ENCODE peak calls at places on chromosomes 1 and 21, in four cellular contexts. H is left ventricle myocardium inferior, F is colonic mucosa, U is heart left ventricle. B is an unnamed sample.

GRCh38 chr1:108043712-108044111 is 78.7 kb upstream of the VAV3 start:
- DNase-seq in H (no peak), F (no peak), U (no peak), B (no peak)

GRCh38 chr1:167416506-167416905 is 101.8 kb downstream of the CD247 start:
- DNase-seq in H (no peak), F (no peak), U (no peak), B (no peak)

GRCh38 chr1:231177971-231178370 is 16.1 kb downstream of the TRIM67 start:
- DNase-seq in H (no peak), F (no peak), U (no peak), B (no peak)

GRCh38 chr1:203599875-203600781 is 26.5 kb upstream of the ATP2B4 start:
- DNase-seq in H (no peak), F (no peak), U (no peak), B (no peak)

GRCh38 chr1:174953657-174954435 is 45.9 kb upstream of the CACYBP start:
- DNase-seq in H (no peak), F (peak), U (no peak), B (no peak)

GRCh38 chr1:208536176-208536575 is 292.0 kb upstream of the PLXNA2 start:
- DNase-seq in H (no peak), F (no peak), U (no peak), B (no peak)

GRCh38 chr1:15955552-15955951 is 20.3 kb downstream of the ZBTB17 start:
- DNase-seq in H (no peak), F (no peak), U (no peak), B (no peak)

GRCh38 chr1:7281821-7282220 is 489.3 kb upstream of the VAMP3 start:
- DNase-seq in H (no peak), F (peak), U (no peak), B (no peak)

GRCh38 chr1:216616425-216616824 is 106.8 kb downstream of the ESRRG start:
- DNase-seq in H (no peak), F (no peak), U (no peak), B (no peak)

GRCh38 chr1:184160236-184160635 is 108.7 kb downstream of the TSEN15 start:
- DNase-seq in H (no peak), F (no peak), U (no peak), B (no peak)

GRCh38 chr1:18234790-18235242 is 127.2 kb downstream of the IGSF21 start:
- DNase-seq in H (no peak), F (peak), U (no peak), B (no peak)

GRCh38 chr1:20119351-20119750 is at the start of gene PLA2G2D:
- DNase-seq in H (no peak), F (no peak), U (no peak), B (no peak)

GRCh38 chr1:88433556-88433955 is 250.5 kb upstream of the PKN2 start:
- DNase-seq in H (no peak), F (no peak), U (no peak), B (no peak)

GRCh38 chr1:5514519-5515183 is 477.6 kb downstream of the NPHP4 start:
- DNase-seq in H (peak), F (peak), U (peak), B (peak)

GRCh38 chr1:158028956-158029355 is 35.5 kb downstream of the KIRREL1 start:
- DNase-seq in H (no peak), F (no peak), U (no peak), B (no peak)

GRCh38 chr1:220880726-220881506 is 1.7 kb downstream of the HLX start:
- DNase-seq in H (peak), F (peak), U (peak), B (no peak)

GRCh38 chr1:20365421-20366075 is 74.9 kb downstream of the VWA5B1 start:
- DNase-seq in H (no peak), F (no peak), U (no peak), B (no peak)

GRCh38 chr1:145926706-145927072 is 595 bp downstream of the RBM8A start:
- DNase-seq in H (no peak), F (no peak), U (no peak), B (peak)

GRCh38 chr1:172041689-172042088 is 200.4 kb downstream of the DNM3 start:
- DNase-seq in H (no peak), F (no peak), U (no peak), B (no peak)

GRCh38 chr1:205396972-205397616 is 24.8 kb downstream of the LEMD1 start:
- DNase-seq in H (no peak), F (peak), U (no peak), B (no peak)

GRCh38 chr21:28791595-28792282 is 200.9 kb downstream of the LTN1 start:
- DNase-seq in H (no peak), F (no peak), U (no peak), B (no peak)

GRCh38 chr21:16535100-16535418 is 805.3 kb downstream of the USP25 start:
- DNase-seq in H (peak), F (no peak), U (peak), B (no peak)

GRCh38 chr1:106224426-106224825 is 832.0 kb upstream of the PRMT6 start:
- DNase-seq in H (no peak), F (no peak), U (no peak), B (no peak)

GRCh38 chr1:157984469-157984868 is 9.0 kb upstream of the KIRREL1 start:
- DNase-seq in H (no peak), F (peak), U (no peak), B (no peak)

DNA sequence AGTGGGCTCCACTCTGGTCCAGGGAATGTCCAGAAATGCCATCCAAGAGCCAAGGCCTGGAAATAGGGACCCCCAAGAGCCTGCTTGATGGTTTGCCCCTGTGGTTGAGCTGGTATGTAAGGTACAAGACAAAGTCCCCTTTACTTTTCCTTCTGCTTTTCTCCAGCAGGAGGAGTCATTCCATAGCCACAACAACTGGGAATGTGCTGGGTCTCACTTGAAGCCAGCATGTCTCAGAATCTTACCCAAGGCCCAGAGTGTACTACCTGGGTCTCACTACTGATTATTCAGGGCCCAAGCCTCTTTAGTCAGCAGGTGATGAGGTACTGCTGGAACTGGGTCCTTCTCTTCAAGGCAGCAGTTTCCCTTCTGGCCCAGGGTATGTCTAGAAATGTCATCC is 62.1 kb upstream of the CD55 start:
- DNase-seq in H (no peak), F (no peak), U (no peak), B (no peak)
- TF ChIP-seq CTCF in H (peak), F (peak), U (peak), B (no peak)

GRCh38 chr1:11352058-11352715 is 79.2 kb downstream of the UBIAD1 start:
- DNase-seq in H (no peak), F (no peak), U (no peak), B (no peak)
- TF ChIP-seq CTCF in H (no peak), F (no peak), U (no peak), B (no peak)

GRCh38 chr1:38607526-38607925 is 252.0 kb downstream of the RRAGC start:
- DNase-seq in H (no peak), F (no peak), U (no peak), B (no peak)

GRCh38 chr1:38605091-38605490 is 254.5 kb downstream of the RRAGC start:
- DNase-seq in H (no peak), F (no peak), U (no peak), B (no peak)

GRCh38 chr1:38609166-38609880 is 250.2 kb downstream of the RRAGC start:
- DNase-seq in H (no peak), F (no peak), U (no peak), B (no peak)

GRCh38 chr1:38611661-38612211 is 247.8 kb downstream of the RRAGC start:
- DNase-seq in H (no peak), F (no peak), U (no peak), B (no peak)

GRCh38 chr1:38608202-38608864 is 251.2 kb downstream of the RRAGC start:
- DNase-seq in H (no peak), F (no peak), U (no peak), B (no peak)
- TF ChIP-seq CTCF in H (peak), F (peak), U (peak), B (no peak)

GRCh38 chr1:181084606-181084969 is 3.9 kb upstream of the IER5 start:
- DNase-seq in H (no peak), F (no peak), U (no peak), B (no peak)
- TF ChIP-seq CTCF in H (no peak), F (no peak), U (no peak), B (no peak)

GRCh38 chr1:57712846-57713245 is 289.0 kb upstream of the DAB1 start:
- DNase-seq in H (no peak), F (no peak), U (no peak), B (no peak)

GRCh38 chr1:57704811-57705210 is 281.0 kb upstream of the DAB1 start:
- DNase-seq in H (no peak), F (no peak), U (no peak), B (no peak)

GRCh38 chr1:57704231-57704630 is 280.4 kb upstream of the DAB1 start:
- DNase-seq in H (no peak), F (no peak), U (no peak), B (no peak)

GRCh38 chr1:57711326-57711725 is 287.5 kb upstream of the DAB1 start:
- DNase-seq in H (no peak), F (no peak), U (no peak), B (no peak)

GRCh38 chr1:57707631-57708030 is 283.8 kb upstream of the DAB1 start:
- DNase-seq in H (no peak), F (no peak), U (no peak), B (no peak)
- TF ChIP-seq CTCF in H (no peak), F (no peak), U (no peak), B (no peak)

GRCh38 chr1:84504580-84505021 is 1.6 kb upstream of the SPATA1 start:
- DNase-seq in H (no peak), F (no peak), U (no peak), B (no peak)
- TF ChIP-seq CTCF in H (no peak), F (no peak), U (no peak), B (no peak)

DNA sequence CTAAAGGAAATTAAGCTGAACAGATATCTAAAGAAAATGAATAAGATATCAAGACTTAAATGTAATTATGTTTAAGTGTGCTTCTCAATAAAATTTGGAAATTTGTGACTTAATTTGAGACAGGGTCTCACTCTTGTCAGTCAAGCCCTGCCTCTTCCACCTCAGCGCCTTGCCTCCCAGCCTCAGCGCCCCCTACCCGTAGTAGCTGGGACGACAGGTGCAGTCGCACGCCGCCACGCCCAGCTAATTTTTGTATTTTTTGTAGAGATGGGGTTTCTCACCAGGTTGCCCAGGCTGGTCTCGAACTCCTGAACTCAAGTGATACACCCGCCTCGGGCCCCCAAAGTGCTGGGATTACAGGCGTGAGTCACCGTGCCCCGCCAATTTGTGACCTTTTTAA is 117.0 kb downstream of the CLEC20A start:
- DNase-seq in H (no peak), F (no peak), U (no peak), B (no peak)
- TF ChIP-seq CTCF in H (no peak), F (no peak), U (no peak), B (no peak)

DNA sequence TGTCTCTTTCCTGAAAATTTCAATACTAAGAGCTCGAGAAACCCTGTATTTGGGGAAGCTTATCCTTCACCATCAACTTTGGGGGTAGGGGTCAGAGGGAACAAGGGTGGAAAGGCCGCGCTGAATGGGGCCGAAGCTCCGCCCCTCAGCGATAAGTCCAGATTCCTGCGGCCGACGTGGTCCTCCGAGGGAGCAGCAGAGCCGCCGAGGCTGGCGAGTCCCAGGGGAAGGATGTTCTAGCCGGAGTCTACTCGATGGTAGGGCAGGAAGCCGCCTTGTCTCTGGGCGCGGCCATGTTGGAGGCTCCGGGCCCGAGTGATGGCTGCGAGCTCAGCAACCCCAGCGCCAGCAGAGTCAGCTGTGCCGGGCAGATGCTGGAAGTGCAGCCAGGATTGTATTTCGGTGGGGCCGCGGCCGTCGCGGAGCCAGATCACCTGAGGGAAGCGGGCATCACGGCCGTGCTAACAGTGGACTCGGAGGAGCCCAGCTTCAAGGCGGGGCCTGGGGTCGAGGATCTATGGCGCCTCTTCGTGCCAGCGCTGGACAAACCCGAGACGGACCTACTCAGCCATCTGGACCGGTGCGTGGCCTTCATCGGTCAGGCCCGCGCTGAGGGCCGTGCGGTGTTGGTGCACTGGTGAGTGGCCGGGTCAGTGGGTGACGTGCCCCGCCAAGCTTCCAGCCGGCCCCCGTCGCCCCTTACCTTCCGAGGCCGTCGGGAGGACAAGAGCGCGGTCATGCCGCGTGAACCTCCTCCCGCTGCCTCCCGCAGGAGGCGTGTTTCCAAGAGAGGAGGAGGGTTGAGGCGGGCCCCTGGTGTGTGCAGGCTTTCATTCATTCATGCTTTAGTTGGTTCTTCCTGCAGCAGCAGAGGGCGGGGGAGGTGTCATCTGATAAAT is at the start of gene DUSP12:
- DNase-seq in H (peak), F (peak), U (peak), B (peak)
- TF ChIP-seq CTCF in H (no peak), F (no peak), U (peak), B (no peak)